ENCODE peak calls at places on chromosomes 11 and 22, in four cellular contexts. V is HCT116, Y is endothelial cell of umbilical vein, N is fibroblast of lung. J is an unnamed sample.

GRCh38 chr11:3735827-3736226 is 61.5 kb downstream of the NUP98 start:
- DNase-seq in V (no peak), Y (no peak), N (peak), J (no peak)

GRCh38 chr22:47033648-47034000 is 271.2 kb downstream of the TBC1D22A start:
- DNase-seq in V (no peak), Y (no peak), N (no peak), J (no peak)

GRCh38 chr22:32733196-32733595 is 68.3 kb upstream of the TIMP3 start:
- DNase-seq in V (no peak), Y (no peak), N (no peak), J (no peak)

GRCh38 chr11:47220401-47220821 is 5.6 kb downstream of the DDB2 start:
- DNase-seq in V (no peak), Y (peak), N (peak), J (no peak)

GRCh38 chr11:31050061-31050790 is 319.3 kb downstream of the DCDC1 start:
- DNase-seq in V (no peak), Y (no peak), N (no peak), J (no peak)

GRCh38 chr22:46964773-46965550 is 202.5 kb downstream of the TBC1D22A start:
- DNase-seq in V (no peak), Y (no peak), N (no peak), J (no peak)

GRCh38 chr11:129791515-129791914 is 24.1 kb upstream of the TMEM45B start:
- DNase-seq in V (no peak), Y (no peak), N (no peak), J (no peak)

GRCh38 chr22:47009304-47010101 is 247.1 kb downstream of the TBC1D22A start:
- DNase-seq in V (no peak), Y (no peak), N (no peak), J (no peak)

GRCh38 chr22:17922925-17923898 is 101.1 kb downstream of the MICAL3 start:
- DNase-seq in V (no peak), Y (peak), N (peak), J (no peak)

GRCh38 chr11:94139421-94139820 is 10.8 kb downstream of the PANX1 start:
- DNase-seq in V (no peak), Y (no peak), N (no peak), J (no peak)

GRCh38 chr11:66987158-66987620 is 12.1 kb downstream of the C11orf86 start:
- DNase-seq in V (no peak), Y (no peak), N (peak), J (no peak)

GRCh38 chr22:22014285-22014659 is 31.7 kb upstream of the TOP3B start:
- DNase-seq in V (no peak), Y (no peak), N (no peak), J (no peak)

GRCh38 chr11:12675951-12676711 is 1.9 kb downstream of the TEAD1 start:
- DNase-seq in V (no peak), Y (peak), N (peak), J (no peak)

GRCh38 chr11:76314741-76315090 is 66.2 kb downstream of the THAP12 start:
- DNase-seq in V (no peak), Y (no peak), N (peak), J (no peak)

GRCh38 chr11:83819936-83820549 is 533.9 kb upstream of the CCDC90B start:
- DNase-seq in V (peak), Y (peak), N (peak), J (no peak)

GRCh38 chr11:45280449-45280848 is 5.7 kb downstream of the SYT13 start:
- DNase-seq in V (no peak), Y (no peak), N (no peak), J (no peak)

GRCh38 chr11:44454686-44455085 is 110.8 kb upstream of the CD82 start:
- DNase-seq in V (no peak), Y (no peak), N (no peak), J (no peak)

GRCh38 chr22:50674606-50675552 is 2.3 kb downstream of the SHANK3 start:
- DNase-seq in V (peak), Y (no peak), N (no peak), J (peak)

GRCh38 chr11:72724021-72724561 is 28.1 kb downstream of the ARAP1 start:
- DNase-seq in V (no peak), Y (no peak), N (no peak), J (peak)

GRCh38 chr22:39114157-39114511 is 17.1 kb downstream of the APOBEC3H start:
- DNase-seq in V (no peak), Y (no peak), N (no peak), J (no peak)

GRCh38 chr22:32804823-32805585 is 3.5 kb downstream of the TIMP3 start:
- DNase-seq in V (no peak), Y (no peak), N (peak), J (no peak)

GRCh38 chr22:49997932-49998717 is 14.4 kb downstream of the IL17REL start:
- DNase-seq in V (no peak), Y (no peak), N (no peak), J (no peak)

GRCh38 chr22:17836977-17837742 is 62.9 kb upstream of the BID start:
- DNase-seq in V (no peak), Y (peak), N (no peak), J (no peak)

GRCh38 chr11:120032766-120033390 is 105.0 kb downstream of the TRIM29 start:
- DNase-seq in V (no peak), Y (no peak), N (no peak), J (no peak)

GRCh38 chr11:84675631-84676030 is 951.5 kb downstream of the DLG2 start:
- DNase-seq in V (no peak), Y (no peak), N (no peak), J (no peak)

GRCh38 chr11:961921-962320 is 36.3 kb downstream of the AP2A2 start:
- DNase-seq in V (no peak), Y (no peak), N (no peak), J (no peak)

GRCh38 chr22:29315286-29316195 is at the start of gene RASL10A:
- DNase-seq in V (no peak), Y (no peak), N (no peak), J (no peak)

GRCh38 chr11:71108013-71108865 is 144.1 kb downstream of the SHANK2 start:
- DNase-seq in V (no peak), Y (no peak), N (no peak), J (no peak)

GRCh38 chr11:71109186-71109585 is 143.2 kb downstream of the SHANK2 start:
- DNase-seq in V (no peak), Y (no peak), N (no peak), J (no peak)

GRCh38 chr11:71109586-71109985 is 142.8 kb downstream of the SHANK2 start:
- DNase-seq in V (no peak), Y (no peak), N (no peak), J (no peak)

GRCh38 chr11:71103266-71103665 is 149.1 kb downstream of the SHANK2 start:
- DNase-seq in V (no peak), Y (no peak), N (no peak), J (no peak)

GRCh38 chr11:71106671-71107070 is 145.7 kb downstream of the SHANK2 start:
- DNase-seq in V (no peak), Y (no peak), N (no peak), J (no peak)
- H3K4me2 ChIP-seq in V (no peak), Y (no peak), N (no peak), J (no peak)

GRCh38 chr11:126080206-126080941 is 17.7 kb upstream of the CDON start:
- DNase-seq in V (no peak), Y (no peak), N (no peak), J (no peak)
- H2AFZ ChIP-seq in V (no peak), Y (no peak), N (no peak), J (peak)

DNA sequence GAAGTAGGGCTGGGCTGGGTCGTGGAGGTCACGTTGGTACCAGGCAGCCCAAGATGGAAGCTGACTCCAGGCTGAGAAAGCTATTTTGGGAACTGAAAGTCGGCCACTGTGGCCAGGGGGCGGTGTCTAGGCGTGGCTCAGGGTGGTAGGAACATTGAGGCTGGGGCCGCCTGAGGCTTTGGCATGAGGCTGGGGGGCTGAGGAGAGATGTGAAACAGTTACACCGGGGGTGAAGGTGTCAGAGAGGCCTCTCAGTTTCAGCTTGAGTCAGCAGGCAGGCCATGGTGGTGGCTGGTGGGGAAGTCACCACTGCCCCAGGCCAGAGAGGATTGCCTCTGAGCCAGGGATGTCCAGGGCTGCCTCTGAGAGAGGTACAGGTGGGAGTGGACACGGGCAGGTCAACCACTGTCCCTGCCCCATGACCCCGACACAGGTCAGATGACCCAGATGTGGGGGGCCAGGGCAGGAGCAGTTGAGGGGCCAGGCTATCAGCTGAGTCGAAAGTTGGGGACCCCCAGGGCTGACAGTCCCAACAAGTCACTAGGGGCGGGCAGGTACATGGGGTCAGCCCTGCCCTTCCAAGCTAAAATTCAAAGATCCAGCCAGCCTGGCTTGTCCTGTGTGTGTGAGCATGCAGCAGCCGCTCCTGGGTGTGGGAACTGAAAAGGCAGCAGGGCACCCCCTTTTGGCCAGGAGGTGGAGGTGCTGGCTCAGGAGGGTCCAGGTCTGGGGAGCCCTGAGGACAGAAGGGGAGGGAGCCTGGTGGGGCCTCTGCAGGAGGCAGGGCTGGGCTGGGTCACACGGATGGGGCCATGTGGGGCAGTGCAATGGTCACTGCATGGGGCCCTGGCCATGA is 7.2 kb downstream of the KCNK7 start:
- DNase-seq in V (no peak), Y (peak), N (peak), J (no peak)
- H3K4me2 ChIP-seq in V (peak), Y (no peak), N (no peak), J (no peak)

GRCh38 chr11:109972181-109972715 is 120.9 kb upstream of the ZC3H12C start:
- DNase-seq in V (no peak), Y (no peak), N (no peak), J (no peak)
- H2AFZ ChIP-seq in V (no peak), Y (no peak), N (no peak), J (no peak)

DNA sequence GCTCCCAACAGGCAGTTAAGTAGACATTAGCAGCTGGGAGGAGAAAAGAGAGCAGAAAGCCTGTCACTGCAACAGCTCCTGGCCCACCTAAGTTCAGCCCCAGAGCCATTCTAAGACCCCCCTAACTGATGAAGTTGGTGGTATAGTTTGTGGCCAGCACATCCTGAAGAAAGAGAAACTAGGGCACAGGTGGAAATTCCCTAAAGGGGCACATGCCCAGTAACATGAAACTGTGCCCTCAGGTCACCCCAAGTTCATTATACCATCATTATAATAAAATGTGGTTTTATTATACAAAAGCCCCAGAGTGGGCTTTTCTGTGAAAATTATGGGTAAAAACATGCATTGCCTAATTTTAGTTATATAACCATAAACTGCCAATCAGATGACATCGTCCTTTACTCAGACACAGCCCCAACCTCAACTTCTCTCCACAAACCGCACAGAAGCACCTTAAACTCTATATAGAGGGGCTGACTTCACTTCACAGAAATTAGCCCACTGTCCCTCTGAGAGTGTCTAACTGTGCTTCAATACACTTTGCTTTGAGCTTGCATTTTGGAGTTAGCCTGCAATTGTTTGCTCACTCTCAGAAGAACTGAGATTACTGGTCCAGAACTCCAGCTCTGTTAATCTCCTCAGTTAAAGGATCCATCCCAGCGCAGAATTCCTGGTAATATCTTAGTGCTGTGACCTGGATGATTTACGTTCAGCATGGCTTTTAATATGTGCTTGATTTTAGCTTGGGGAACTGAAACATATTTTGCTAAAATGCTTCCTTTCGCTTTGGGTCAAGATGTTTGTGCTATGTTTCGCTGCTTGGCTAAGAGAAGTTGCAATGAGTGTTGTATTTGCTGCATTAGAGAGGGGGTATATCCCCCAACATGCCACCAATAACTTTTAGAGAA is 1.8 kb upstream of the APOL3 start:
- DNase-seq in V (no peak), Y (no peak), N (no peak), J (no peak)
- H3K4me2 ChIP-seq in V (no peak), Y (no peak), N (no peak), J (no peak)

GRCh38 chr22:44638966-44639739 is 62.9 kb upstream of the PRR5 start:
- DNase-seq in V (no peak), Y (peak), N (no peak), J (no peak)
- H2AFZ ChIP-seq in V (no peak), Y (peak), N (no peak), J (no peak)

DNA sequence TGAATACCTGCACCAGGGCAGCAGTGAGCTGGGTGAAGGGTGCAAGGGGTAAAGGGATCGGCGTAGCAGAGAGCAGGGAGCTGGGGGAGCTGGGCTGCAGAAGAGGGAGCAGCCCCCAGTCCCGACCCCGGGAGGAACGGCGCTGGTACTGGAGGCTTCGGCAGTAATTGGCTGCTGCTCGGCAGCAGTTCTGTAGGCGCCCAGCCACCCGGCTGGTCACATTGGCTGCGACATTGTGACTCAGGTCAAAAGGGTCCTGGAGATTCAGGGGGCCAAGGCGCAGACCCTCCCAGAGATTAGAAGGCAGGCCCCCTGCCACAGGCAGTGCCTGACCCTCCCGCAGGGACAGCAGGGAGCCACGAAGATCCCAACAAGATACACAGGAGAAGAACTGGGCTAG is 2.1 kb upstream of the EEF1G start:
- DNase-seq in V (no peak), Y (no peak), N (no peak), J (no peak)
- H3K4me2 ChIP-seq in V (no peak), Y (peak), N (peak), J (no peak)

GRCh38 chr11:65419460-65419772 is 3.2 kb upstream of the NEAT1 start:
- DNase-seq in V (no peak), Y (no peak), N (no peak), J (no peak)
- H2AFZ ChIP-seq in V (no peak), Y (no peak), N (no peak), J (no peak)

GRCh38 chr11:122509899-122510298 is 145.6 kb upstream of the UBASH3B start:
- DNase-seq in V (no peak), Y (no peak), N (no peak), J (no peak)

GRCh38 chr11:122509091-122509490 is 146.4 kb upstream of the UBASH3B start:
- DNase-seq in V (no peak), Y (no peak), N (no peak), J (no peak)

DNA sequence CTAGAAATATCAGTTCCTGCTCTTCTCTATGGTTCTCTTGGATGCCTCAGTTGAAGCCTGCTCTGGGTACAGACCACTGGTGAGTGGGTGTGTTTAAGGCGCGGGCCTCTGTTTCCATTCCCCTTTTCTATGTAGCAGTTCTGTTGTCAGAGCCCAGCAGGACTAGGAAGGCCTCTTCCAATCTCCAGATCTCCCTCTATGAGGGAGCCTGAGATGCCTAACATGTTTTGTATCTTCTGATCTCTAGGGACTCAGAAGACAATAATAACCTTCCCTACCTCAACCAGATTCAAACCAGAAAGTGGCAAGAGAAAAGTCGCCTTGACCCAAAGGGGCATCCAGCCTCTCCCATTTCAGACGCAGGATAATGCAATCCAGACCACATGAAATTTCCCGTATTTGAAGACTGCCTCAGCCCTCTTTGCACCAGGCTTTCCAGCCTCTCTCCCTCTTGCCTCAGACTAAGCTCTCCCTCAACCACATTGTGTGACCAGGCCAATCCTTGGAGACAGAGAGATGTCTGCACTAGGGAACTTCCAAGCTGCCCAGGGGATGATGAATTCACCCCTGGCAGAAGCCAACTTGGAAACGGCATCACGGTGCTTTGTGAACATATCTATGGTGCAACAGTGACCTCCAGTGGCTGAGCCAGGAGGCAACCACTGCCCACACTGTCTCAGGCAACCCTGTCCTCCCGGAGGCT is 150.1 kb upstream of the UBASH3B start:
- DNase-seq in V (peak), Y (peak), N (peak), J (peak)
- H3K4me2 ChIP-seq in V (peak), Y (no peak), N (peak), J (no peak)

GRCh38 chr11:58656348-58656747 is 33.9 kb downstream of the CNTF start:
- DNase-seq in V (no peak), Y (no peak), N (no peak), J (no peak)

GRCh38 chr11:58650496-58650895 is 28.0 kb downstream of the CNTF start:
- DNase-seq in V (no peak), Y (no peak), N (no peak), J (no peak)

GRCh38 chr11:58654908-58655296 is 32.4 kb downstream of the CNTF start:
- DNase-seq in V (no peak), Y (no peak), N (no peak), J (no peak)

GRCh38 chr11:58652726-58653280 is 30.3 kb downstream of the CNTF start:
- DNase-seq in V (no peak), Y (no peak), N (no peak), J (no peak)

GRCh38 chr11:58654079-58654907 is 31.8 kb downstream of the CNTF start:
- DNase-seq in V (peak), Y (peak), N (peak), J (peak)
- H2AFZ ChIP-seq in V (no peak), Y (no peak), N (no peak), J (no peak)

J was measured in keratinocyte.